ENCODE peak calls at places on chromosomes 3 and 15, in nine cellular contexts. R is IMR-90, M is cardiac muscle cell, P is fibroblast of lung, X is left lung, I is GM12864, U is kidney, D is GM12878, Q is psoas muscle. W is an unnamed sample.

GRCh38 chr3:111899966-111900365 is 40.9 kb downstream of the PHLDB2 start:
- DNase-seq in R (no peak), M (no peak), P (no peak), X (no peak), I (no peak), U (no peak), D (no peak), Q (no peak), W (no peak)

GRCh38 chr15:31352283-31352880 is 25.7 kb downstream of the KLF13 start:
- DNase-seq in R (peak), M (peak), P (peak), X (no peak), I (no peak), U (peak), D (no peak), Q (peak), W (no peak)

GRCh38 chr3:71652786-71653419 is 69.4 kb upstream of the FOXP1 start:
- DNase-seq in R (peak), M (peak), P (peak), X (peak), I (peak), U (no peak), D (peak), Q (no peak), W (peak)

GRCh38 chr3:43286115-43286885 is at the start of gene SNRK:
- DNase-seq in R (peak), M (peak), P (peak), X (peak), I (peak), U (peak), D (no peak), Q (peak), W (peak)

GRCh38 chr3:107117922-107118576 is 259.2 kb upstream of the CCDC54 start:
- DNase-seq in R (peak), M (peak), P (peak), X (no peak), I (peak), U (no peak), D (no peak), Q (no peak), W (peak)

GRCh38 chr3:172201990-172202318 is 162.6 kb downstream of the FNDC3B start:
- DNase-seq in R (peak), M (no peak), P (peak), X (no peak), I (no peak), U (no peak), D (no peak), Q (no peak), W (peak)

GRCh38 chr3:30835667-30836066 is 58.8 kb downstream of the GADL1 start:
- DNase-seq in R (no peak), M (no peak), P (no peak), X (no peak), I (no peak), U (no peak), D (no peak), Q (no peak), W (peak)

GRCh38 chr3:40980467-40980866 is 218.8 kb upstream of the CTNNB1 start:
- DNase-seq in R (no peak), M (no peak), P (no peak), X (no peak), I (no peak), U (no peak), D (no peak), Q (no peak), W (no peak)

GRCh38 chr15:60840703-60841411 is 361.9 kb upstream of the ICE2 start:
- DNase-seq in R (no peak), M (peak), P (no peak), X (no peak), I (no peak), U (no peak), D (no peak), Q (no peak), W (no peak)

GRCh38 chr15:63436872-63437375 is 55.3 kb upstream of the CA12 start:
- DNase-seq in R (peak), M (peak), P (peak), X (peak), I (no peak), U (peak), D (no peak), Q (peak), W (peak)

GRCh38 chr3:10637342-10637741 is 132.0 kb upstream of the ATP2B2 start:
- DNase-seq in R (no peak), M (no peak), P (no peak), X (no peak), I (no peak), U (no peak), D (no peak), Q (no peak), W (no peak)

GRCh38 chr3:185820973-185821758 is 3.7 kb downstream of the IGF2BP2 start:
- DNase-seq in R (peak), M (no peak), P (peak), X (no peak), I (no peak), U (no peak), D (no peak), Q (no peak), W (peak)

GRCh38 chr3:126986001-126986400 is 3.1 kb downstream of the PLXNA1 start:
- DNase-seq in R (peak), M (no peak), P (peak), X (no peak), I (no peak), U (no peak), D (no peak), Q (no peak), W (peak)

GRCh38 chr3:190369701-190370295 is 18.2 kb upstream of the CLDN16 start:
- DNase-seq in R (peak), M (no peak), P (no peak), X (no peak), I (no peak), U (no peak), D (no peak), Q (no peak), W (peak)

GRCh38 chr15:66411190-66411589 is 24.5 kb downstream of the MAP2K1 start:
- DNase-seq in R (no peak), M (peak), P (no peak), X (no peak), I (no peak), U (no peak), D (no peak), Q (no peak), W (no peak)

GRCh38 chr3:142943870-142944269 is 19.6 kb downstream of the PAQR9 start:
- DNase-seq in R (no peak), M (no peak), P (no peak), X (no peak), I (no peak), U (no peak), D (no peak), Q (no peak), W (peak)

GRCh38 chr3:55826731-55827496 is 339.8 kb upstream of the WNT5A start:
- DNase-seq in R (peak), M (no peak), P (peak), X (no peak), I (no peak), U (no peak), D (no peak), Q (no peak), W (no peak)

GRCh38 chr15:51085764-51086163 is 8.9 kb downstream of the TNFAIP8L3 start:
- DNase-seq in R (peak), M (no peak), P (peak), X (no peak), I (no peak), U (no peak), D (no peak), Q (no peak), W (no peak)

GRCh38 chr3:184710870-184711365 is 946 bp downstream of the MAGEF1 start:
- DNase-seq in R (no peak), M (no peak), P (peak), X (no peak), I (no peak), U (no peak), D (peak), Q (no peak), W (no peak)

GRCh38 chr3:34072297-34072696 is 273.9 kb downstream of the PDCD6IP start:
- DNase-seq in R (no peak), M (no peak), P (no peak), X (no peak), I (no peak), U (no peak), D (no peak), Q (no peak), W (no peak)

GRCh38 chr3:8561365-8561764 is 59.7 kb downstream of the LMCD1 start:
- DNase-seq in R (no peak), M (no peak), P (peak), X (no peak), I (no peak), U (no peak), D (no peak), Q (peak), W (no peak)

GRCh38 chr3:193851416-193851815 is 258.4 kb downstream of the OPA1 start:
- DNase-seq in R (no peak), M (no peak), P (peak), X (no peak), I (no peak), U (no peak), D (no peak), Q (no peak), W (peak)

GRCh38 chr15:56608140-56608778 is 125.0 kb downstream of the ZNF280D start:
- DNase-seq in R (peak), M (no peak), P (peak), X (no peak), I (peak), U (no peak), D (peak), Q (no peak), W (no peak)

GRCh38 chr3:146577662-146578061 is 27.5 kb downstream of the PLSCR5 start:
- DNase-seq in R (peak), M (peak), P (peak), X (no peak), I (no peak), U (no peak), D (no peak), Q (no peak), W (peak)

GRCh38 chr3:150238995-150239612 is 169.0 kb upstream of the TSC22D2 start:
- DNase-seq in R (no peak), M (peak), P (no peak), X (no peak), I (no peak), U (no peak), D (no peak), Q (no peak), W (peak)

GRCh38 chr3:23591374-23591773 is 214.4 kb upstream of the UBE2E1 start:
- DNase-seq in R (no peak), M (no peak), P (no peak), X (no peak), I (no peak), U (no peak), D (no peak), Q (no peak), W (no peak)

GRCh38 chr15:78398076-78398825 is 39.8 kb upstream of the IREB2 start:
- DNase-seq in R (no peak), M (no peak), P (no peak), X (no peak), I (no peak), U (no peak), D (no peak), Q (no peak), W (no peak)

GRCh38 chr3:89946863-89947262 is 839.4 kb downstream of the EPHA3 start:
- DNase-seq in R (no peak), M (no peak), P (no peak), X (no peak), I (no peak), U (no peak), D (no peak), Q (no peak), W (peak)

GRCh38 chr3:146222204-146223046 is 28.5 kb downstream of the PLSCR4 start:
- DNase-seq in R (peak), M (no peak), P (peak), X (no peak), I (no peak), U (no peak), D (no peak), Q (no peak), W (peak)

GRCh38 chr3:20060924-20061323 is 20.7 kb downstream of the KAT2B start:
- DNase-seq in R (peak), M (no peak), P (peak), X (no peak), I (no peak), U (no peak), D (no peak), Q (no peak), W (peak)

GRCh38 chr3:146170591-146170990 is 9.6 kb upstream of the PLOD2 start:
- DNase-seq in R (no peak), M (no peak), P (no peak), X (no peak), I (no peak), U (no peak), D (no peak), Q (no peak), W (no peak)

GRCh38 chr15:79989682-79990081 is 18.7 kb upstream of the BCL2A1 start:
- DNase-seq in R (peak), M (no peak), P (no peak), X (no peak), I (no peak), U (no peak), D (no peak), Q (no peak), W (peak)

GRCh38 chr3:2714856-2715255 is 395.3 kb downstream of the IL5RA start:
- DNase-seq in R (no peak), M (no peak), P (no peak), X (no peak), I (no peak), U (no peak), D (no peak), Q (no peak), W (no peak)

GRCh38 chr3:2711081-2711480 is 399.1 kb downstream of the IL5RA start:
- DNase-seq in R (no peak), M (peak), P (no peak), X (no peak), I (no peak), U (no peak), D (no peak), Q (no peak), W (no peak)

DNA sequence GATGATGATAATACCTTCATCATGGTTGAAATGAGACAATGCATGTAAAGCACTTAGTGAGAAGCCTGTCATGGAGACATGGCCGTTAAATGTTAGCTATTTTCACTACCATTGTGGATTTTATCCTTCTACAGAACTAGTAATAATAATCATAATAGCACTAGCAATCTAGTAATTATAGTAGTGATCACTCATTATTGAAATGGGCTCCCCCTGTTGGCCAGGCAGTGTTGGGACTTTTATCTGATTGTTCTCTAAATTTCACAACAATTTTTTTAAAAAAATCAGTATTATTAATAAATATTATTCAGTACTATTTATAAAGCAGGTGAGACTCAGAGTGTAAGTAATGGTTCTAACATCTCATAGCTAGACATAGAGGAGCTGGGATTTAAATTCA is 396.3 kb downstream of the IL5RA start:
- DNase-seq in R (no peak), M (no peak), P (no peak), X (no peak), I (no peak), U (no peak), D (no peak), Q (no peak), W (no peak)
- TF ChIP-seq CTCF in R (peak), M (no peak), P (peak), X (peak), I (peak), U (peak), D (peak), Q (no peak), W (no peak)

DNA sequence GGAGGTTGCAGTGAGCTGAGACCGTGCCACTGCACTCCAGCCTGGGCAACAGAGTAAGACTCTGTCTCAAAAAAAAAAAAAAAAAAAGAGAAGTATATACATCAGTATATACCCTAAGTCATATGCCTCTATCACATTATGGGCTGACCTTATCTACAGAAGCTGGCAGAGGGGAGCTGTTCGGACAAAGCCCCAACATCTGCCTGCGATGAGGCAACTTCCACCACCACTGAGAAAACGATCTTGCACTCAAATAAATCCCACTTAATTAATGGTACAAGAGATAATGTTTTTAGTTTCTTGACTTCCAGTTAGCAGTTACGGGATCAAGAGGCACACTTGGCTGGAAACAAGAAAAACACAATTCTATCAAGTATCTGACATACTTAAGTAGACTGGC is 2.2 kb downstream of the GLT8D1 start:
- DNase-seq in R (no peak), M (no peak), P (no peak), X (no peak), I (no peak), U (no peak), D (no peak), Q (no peak), W (no peak)
- H3K4me3 ChIP-seq in R (no peak), M (no peak), P (no peak), X (no peak), I (no peak), U (no peak), D (peak), Q (no peak), W (no peak)

GRCh38 chr3:170500995-170501394 is 82.3 kb downstream of the CLDN11 start:
- DNase-seq in R (no peak), M (no peak), P (peak), X (no peak), I (no peak), U (no peak), D (no peak), Q (no peak), W (no peak)

GRCh38 chr3:170502297-170502696 is 83.6 kb downstream of the SLC7A14 start:
- DNase-seq in R (peak), M (no peak), P (peak), X (no peak), I (no peak), U (no peak), D (no peak), Q (peak), W (peak)

GRCh38 chr3:170500462-170500861 is 81.8 kb downstream of the CLDN11 start:
- DNase-seq in R (no peak), M (no peak), P (no peak), X (no peak), I (no peak), U (no peak), D (no peak), Q (no peak), W (no peak)

GRCh38 chr3:170497197-170497596 is 78.5 kb downstream of the CLDN11 start:
- DNase-seq in R (no peak), M (no peak), P (no peak), X (no peak), I (no peak), U (no peak), D (no peak), Q (no peak), W (no peak)

DNA sequence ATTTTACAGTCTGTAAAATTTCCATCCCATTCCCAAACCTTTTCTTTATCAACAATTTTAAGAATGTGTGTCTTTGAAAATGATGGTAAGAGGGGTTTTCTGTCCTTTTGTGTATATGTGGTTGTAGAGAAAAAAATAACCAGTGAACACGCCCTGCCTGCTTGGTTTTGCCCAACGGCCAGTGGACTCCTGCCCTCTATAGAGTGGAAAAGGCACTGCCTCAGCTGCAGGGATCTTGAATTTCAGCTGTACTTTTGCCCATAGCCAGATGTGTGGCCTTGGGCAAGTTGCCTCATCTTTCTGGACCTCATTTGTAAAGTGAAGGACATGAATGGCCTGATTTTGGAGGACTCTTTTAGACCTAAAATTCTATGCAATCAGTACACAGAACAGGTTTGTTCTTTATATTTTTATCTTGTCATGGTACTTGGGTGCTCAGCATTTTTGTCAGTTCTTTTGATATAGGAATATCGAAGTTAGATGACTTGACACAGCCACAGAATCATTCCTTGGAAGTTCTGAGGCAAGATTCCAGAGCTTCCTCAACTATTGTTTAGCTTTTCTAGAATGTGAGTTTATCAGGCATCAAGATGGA is 81.0 kb downstream of the CLDN11 start:
- DNase-seq in R (peak), M (peak), P (peak), X (no peak), I (no peak), U (no peak), D (no peak), Q (peak), W (peak)
- TF ChIP-seq CTCF in R (peak), M (peak), P (peak), X (no peak), I (peak), U (peak), D (peak), Q (peak), W (peak)

DNA sequence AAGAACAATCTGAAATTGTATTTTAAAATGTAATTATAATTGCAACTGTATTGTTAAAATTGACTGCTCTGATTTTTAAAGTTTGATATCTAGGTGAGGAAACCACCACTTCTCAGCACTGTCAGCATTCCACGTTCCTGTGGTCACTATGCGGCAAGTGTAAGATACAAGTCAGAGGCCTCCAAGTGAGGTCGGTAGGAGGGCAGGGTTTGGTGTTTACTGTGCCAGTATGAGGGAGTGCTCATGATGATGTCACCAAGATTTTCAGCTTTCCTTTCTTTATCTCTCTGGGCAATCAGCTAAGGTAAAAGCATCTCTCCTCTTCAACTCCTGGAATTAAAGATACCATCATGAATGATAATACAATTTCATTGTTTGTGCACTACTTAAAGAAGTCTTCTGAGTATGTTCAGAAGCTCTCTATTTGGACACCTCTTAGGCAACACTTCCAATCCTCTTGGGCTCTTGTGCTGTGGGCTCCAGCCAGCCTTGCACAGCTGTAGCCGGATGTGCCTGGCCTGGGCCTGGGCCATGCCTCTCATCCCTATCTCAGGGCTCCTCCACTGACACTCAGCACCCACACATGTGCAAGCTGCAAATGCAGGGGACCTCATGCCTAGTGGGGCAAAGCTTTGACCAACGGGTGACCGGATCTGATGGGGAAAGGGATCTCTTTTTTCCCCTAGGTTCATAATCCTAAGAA is 42.9 kb downstream of the CCR3 start:
- DNase-seq in R (no peak), M (no peak), P (peak), X (no peak), I (no peak), U (no peak), D (no peak), Q (peak), W (no peak)
- H3K4me3 ChIP-seq in R (no peak), M (no peak), P (no peak), X (no peak), I (no peak), U (no peak), D (no peak), Q (no peak), W (no peak)

W was measured in epithelial cell of esophagus.